ENCODE peak calls at places on chromosomes 5 and 9, in ten cellular contexts. C is stimulated activated CD8-positive, alpha-beta memory T cell treated with anti-CD3 and anti-CD28 coated beads, Interleukin-4, amount 100 ng/mL, for 1 hour; P is iris pigment epithelial cell; J is T follicular helper cell; R is mucosa of gallbladder; Y is A673; T is foreskin fibroblast; G is fibroblast of lung; W is activated CD8-positive, alpha-beta memory T cell treated with anti-CD3 and anti-CD28 coated beads for 1 hour; Q is colonic mucosa. S is an unnamed sample.

GRCh38 chr5:132677191-132677590 is 3.4 kb downstream of the IL4 start:
- DNase-seq in C (no peak), P (peak), J (no peak), R (peak), Y (no peak), T (peak), G (peak), W (no peak), Q (peak), S (no peak)

GRCh38 chr9:394347-395052 is 179.8 kb downstream of the DOCK8 start:
- DNase-seq in C (no peak), P (no peak), J (no peak), R (no peak), Y (no peak), T (no peak), G (no peak), W (no peak), Q (no peak), S (no peak)

GRCh38 chr5:39219433-39219832 is at the start of gene FYB1:
- DNase-seq in C (no peak), P (no peak), J (no peak), R (no peak), Y (no peak), T (peak), G (peak), W (no peak), Q (no peak), S (no peak)

GRCh38 chr9:136438548-136438908 is 1.1 kb downstream of the INPP5E start:
- DNase-seq in C (no peak), P (peak), J (no peak), R (no peak), Y (no peak), T (peak), G (no peak), W (no peak), Q (no peak), S (peak)

GRCh38 chr5:107519900-107520354 is 150.8 kb downstream of the EFNA5 start:
- DNase-seq in C (no peak), P (no peak), J (no peak), R (no peak), Y (no peak), T (peak), G (peak), W (no peak), Q (no peak), S (peak)

GRCh38 chr9:134066546-134066922 is 1.3 kb downstream of the BRD3 start:
- DNase-seq in C (no peak), P (peak), J (no peak), R (no peak), Y (peak), T (no peak), G (peak), W (no peak), Q (no peak), S (peak)

GRCh38 chr5:13252701-13253100 is 691.8 kb downstream of the DNAH5 start:
- DNase-seq in C (no peak), P (no peak), J (no peak), R (no peak), Y (no peak), T (no peak), G (no peak), W (no peak), Q (no peak), S (no peak)

GRCh38 chr9:136619742-136620440 is 42.8 kb upstream of the EGFL7 start:
- DNase-seq in C (no peak), P (peak), J (no peak), R (peak), Y (no peak), T (no peak), G (peak), W (no peak), Q (peak), S (peak)

GRCh38 chr5:133483406-133484090 is 128.8 kb downstream of the FSTL4 start:
- DNase-seq in C (no peak), P (no peak), J (no peak), R (peak), Y (no peak), T (no peak), G (no peak), W (no peak), Q (peak), S (peak)

GRCh38 chr5:33439905-33440481 is 772 bp upstream of the TARS1 start:
- DNase-seq in C (no peak), P (no peak), J (no peak), R (no peak), Y (no peak), T (no peak), G (no peak), W (no peak), Q (no peak), S (no peak)

GRCh38 chr9:72726951-72727350 is 205.5 kb downstream of the TMC1 start:
- DNase-seq in C (no peak), P (peak), J (no peak), R (no peak), Y (no peak), T (no peak), G (no peak), W (no peak), Q (no peak), S (no peak)

GRCh38 chr5:164540174-164540573 is 1034.8 kb downstream of the MAT2B start:
- DNase-seq in C (no peak), P (no peak), J (no peak), R (no peak), Y (no peak), T (no peak), G (no peak), W (no peak), Q (no peak), S (no peak)

GRCh38 chr9:135665795-135666189 is 2.7 kb downstream of the LCN9 start:
- DNase-seq in C (no peak), P (no peak), J (no peak), R (no peak), Y (no peak), T (no peak), G (no peak), W (no peak), Q (no peak), S (no peak)

GRCh38 chr5:1161832-1162229 is 39.6 kb upstream of the SLC6A19 start:
- DNase-seq in C (no peak), P (no peak), J (no peak), R (peak), Y (no peak), T (no peak), G (no peak), W (no peak), Q (peak), S (peak)

GRCh38 chr5:57538341-57538955 is 55.8 kb upstream of the ACTBL2 start:
- DNase-seq in C (no peak), P (peak), J (no peak), R (no peak), Y (peak), T (peak), G (peak), W (no peak), Q (no peak), S (peak)

GRCh38 chr9:110049699-110050450 is 158.1 kb downstream of the C9orf152 start:
- DNase-seq in C (no peak), P (peak), J (no peak), R (no peak), Y (no peak), T (no peak), G (no peak), W (no peak), Q (peak), S (peak)

GRCh38 chr5:150178262-150178661 is 11.6 kb upstream of the SLC6A7 start:
- DNase-seq in C (no peak), P (no peak), J (no peak), R (no peak), Y (no peak), T (no peak), G (no peak), W (no peak), Q (peak), S (no peak)

GRCh38 chr5:131945551-131945882 is at the start of gene MEIKIN:
- DNase-seq in C (no peak), P (no peak), J (no peak), R (no peak), Y (no peak), T (no peak), G (no peak), W (no peak), Q (no peak), S (no peak)

GRCh38 chr9:35882265-35882848 is 12.2 kb upstream of the OR13J1 start:
- DNase-seq in C (peak), P (peak), J (peak), R (peak), Y (peak), T (peak), G (peak), W (peak), Q (peak), S (peak)

GRCh38 chr5:167889276-167889675 is 402.2 kb upstream of the WWC1 start:
- DNase-seq in C (no peak), P (no peak), J (no peak), R (no peak), Y (no peak), T (no peak), G (no peak), W (no peak), Q (no peak), S (no peak)

GRCh38 chr9:123407537-123407828 is 51.5 kb downstream of the CRB2 start:
- DNase-seq in C (no peak), P (no peak), J (no peak), R (no peak), Y (no peak), T (no peak), G (no peak), W (no peak), Q (no peak), S (no peak)

GRCh38 chr9:13140843-13141592 is 138.5 kb downstream of the MPDZ start:
- DNase-seq in C (no peak), P (peak), J (no peak), R (no peak), Y (no peak), T (no peak), G (peak), W (no peak), Q (no peak), S (no peak)

S was measured in lung microvascular endothelial cell.